ENCODE peak calls at places on chromosomes 1 and 21, in five cellular contexts. One of them, this sample, is unnamed.

GRCh38 chr1:62841587-62842169 is 57.7 kb downstream of the ATG4C start:
- DNase-seq in osteocyte: no peak
- DNase-seq in AG04450: peak; percentile 53
- DNase-seq in astrocyte of the spinal cord: peak; percentile 74
- DNase-seq in progenitor cell of endocrine pancreas: no peak
- DNase-seq in this sample: peak; percentile 44

GRCh38 chr1:93552751-93553455 is 105.0 kb downstream of the FNBP1L start:
- DNase-seq in osteocyte: no peak
- DNase-seq in AG04450: no peak
- DNase-seq in astrocyte of the spinal cord: peak; percentile 64
- DNase-seq in progenitor cell of endocrine pancreas: no peak
- DNase-seq in this sample: peak; percentile 36

GRCh38 chr1:199157494-199157893 is 518.7 kb downstream of the PTPRC start:
- DNase-seq in progenitor cell of endocrine pancreas: no peak
- DNase-seq in osteocyte: no peak
- DNase-seq in astrocyte of the spinal cord: peak; percentile 52
- DNase-seq in AG04450: no peak
- DNase-seq in this sample: peak; percentile 55

GRCh38 chr1:191624044-191624443 is 534.2 kb upstream of the RGS18 start:
- DNase-seq in progenitor cell of endocrine pancreas: no peak
- DNase-seq in astrocyte of the spinal cord: no peak
- DNase-seq in AG04450: no peak
- DNase-seq in osteocyte: no peak
- DNase-seq in this sample: no peak

GRCh38 chr1:57638239-57638638 is 214.4 kb upstream of the DAB1 start:
- DNase-seq in astrocyte of the spinal cord: no peak
- DNase-seq in AG04450: no peak
- DNase-seq in osteocyte: no peak
- DNase-seq in progenitor cell of endocrine pancreas: no peak
- DNase-seq in this sample: no peak

GRCh38 chr1:100187912-100188311 is 9.9 kb upstream of the LRRC39 start:
- DNase-seq in AG04450: no peak
- DNase-seq in osteocyte: no peak
- DNase-seq in astrocyte of the spinal cord: peak; percentile 54
- DNase-seq in progenitor cell of endocrine pancreas: no peak
- DNase-seq in this sample: no peak

GRCh38 chr1:1255078-1255477 is 8.6 kb upstream of the C1QTNF12 start:
- DNase-seq in astrocyte of the spinal cord: no peak
- DNase-seq in osteocyte: no peak
- DNase-seq in progenitor cell of endocrine pancreas: no peak
- DNase-seq in AG04450: no peak
- DNase-seq in this sample: no peak

GRCh38 chr1:28887418-28887834 is 26.9 kb upstream of the EPB41 start:
- DNase-seq in osteocyte: no peak
- DNase-seq in AG04450: no peak
- DNase-seq in progenitor cell of endocrine pancreas: no peak
- DNase-seq in astrocyte of the spinal cord: no peak
- DNase-seq in this sample: peak; percentile 13

GRCh38 chr1:109772658-109773202 is 9.0 kb upstream of the EPS8L3 start:
- DNase-seq in progenitor cell of endocrine pancreas: no peak
- DNase-seq in osteocyte: no peak
- DNase-seq in astrocyte of the spinal cord: no peak
- DNase-seq in AG04450: no peak
- DNase-seq in this sample: no peak

GRCh38 chr1:179955731-179956130 is 1.1 kb downstream of the CEP350 start:
- DNase-seq in osteocyte: no peak
- DNase-seq in AG04450: no peak
- DNase-seq in astrocyte of the spinal cord: no peak
- DNase-seq in progenitor cell of endocrine pancreas: no peak
- DNase-seq in this sample: no peak

GRCh38 chr1:109441105-109441504 is 14.9 kb upstream of the PSMA5 start:
- DNase-seq in osteocyte: no peak
- DNase-seq in astrocyte of the spinal cord: peak; percentile 12
- DNase-seq in progenitor cell of endocrine pancreas: no peak
- DNase-seq in AG04450: no peak
- DNase-seq in this sample: no peak

GRCh38 chr1:20153000-20153418 is 13.9 kb downstream of the PLA2G2F start:
- DNase-seq in progenitor cell of endocrine pancreas: no peak
- DNase-seq in astrocyte of the spinal cord: peak; percentile 42
- DNase-seq in AG04450: no peak
- DNase-seq in osteocyte: no peak
- DNase-seq in this sample: no peak

GRCh38 chr1:56719171-56719570 is 74.1 kb downstream of the PRKAA2 start:
- DNase-seq in AG04450: no peak
- DNase-seq in progenitor cell of endocrine pancreas: no peak
- DNase-seq in osteocyte: no peak
- DNase-seq in astrocyte of the spinal cord: no peak
- DNase-seq in this sample: no peak

GRCh38 chr1:113871597-113872113 is at the start of gene PTPN22:
- DNase-seq in AG04450: peak; percentile 16
- DNase-seq in astrocyte of the spinal cord: peak; percentile 83
- DNase-seq in osteocyte: no peak
- DNase-seq in progenitor cell of endocrine pancreas: no peak
- DNase-seq in this sample: no peak

GRCh38 chr1:6646499-6647148 is 22.0 kb downstream of the THAP3 start:
- DNase-seq in osteocyte: no peak
- DNase-seq in progenitor cell of endocrine pancreas: no peak
- DNase-seq in AG04450: no peak
- DNase-seq in astrocyte of the spinal cord: peak; percentile 52
- DNase-seq in this sample: no peak

GRCh38 chr1:211616231-211617031 is 37.5 kb upstream of the SLC30A1 start:
- DNase-seq in progenitor cell of endocrine pancreas: no peak
- DNase-seq in osteocyte: no peak
- DNase-seq in astrocyte of the spinal cord: no peak
- DNase-seq in AG04450: no peak
- DNase-seq in this sample: no peak

GRCh38 chr1:27428316-27429028 is 36.0 kb downstream of the GPR3 start:
- DNase-seq in astrocyte of the spinal cord: no peak
- DNase-seq in osteocyte: no peak
- DNase-seq in AG04450: no peak
- DNase-seq in progenitor cell of endocrine pancreas: no peak
- DNase-seq in this sample: no peak

GRCh38 chr1:151820940-151821339 is 10.7 kb downstream of the RORC start:
- DNase-seq in osteocyte: no peak
- DNase-seq in progenitor cell of endocrine pancreas: no peak
- DNase-seq in astrocyte of the spinal cord: no peak
- DNase-seq in AG04450: no peak
- DNase-seq in this sample: no peak

GRCh38 chr1:13816016-13816760 is 116.2 kb downstream of the PRDM2 start:
- DNase-seq in astrocyte of the spinal cord: no peak
- DNase-seq in progenitor cell of endocrine pancreas: no peak
- DNase-seq in AG04450: no peak
- DNase-seq in osteocyte: no peak
- DNase-seq in this sample: no peak

GRCh38 chr1:160885080-160885479 is at the start of gene ITLN1:
- DNase-seq in astrocyte of the spinal cord: no peak
- DNase-seq in AG04450: no peak
- DNase-seq in osteocyte: no peak
- DNase-seq in progenitor cell of endocrine pancreas: no peak
- DNase-seq in this sample: no peak

GRCh38 chr1:36350659-36351171 is 27.3 kb upstream of the EVA1B start:
- DNase-seq in progenitor cell of endocrine pancreas: no peak
- DNase-seq in osteocyte: peak; percentile 88
- DNase-seq in AG04450: no peak
- DNase-seq in astrocyte of the spinal cord: peak; percentile 83
- DNase-seq in this sample: peak; percentile 76

GRCh38 chr1:206591236-206591635 is 21.0 kb downstream of the EIF2D start:
- DNase-seq in osteocyte: no peak
- DNase-seq in astrocyte of the spinal cord: no peak
- DNase-seq in progenitor cell of endocrine pancreas: no peak
- DNase-seq in AG04450: no peak
- DNase-seq in this sample: no peak

DNA sequence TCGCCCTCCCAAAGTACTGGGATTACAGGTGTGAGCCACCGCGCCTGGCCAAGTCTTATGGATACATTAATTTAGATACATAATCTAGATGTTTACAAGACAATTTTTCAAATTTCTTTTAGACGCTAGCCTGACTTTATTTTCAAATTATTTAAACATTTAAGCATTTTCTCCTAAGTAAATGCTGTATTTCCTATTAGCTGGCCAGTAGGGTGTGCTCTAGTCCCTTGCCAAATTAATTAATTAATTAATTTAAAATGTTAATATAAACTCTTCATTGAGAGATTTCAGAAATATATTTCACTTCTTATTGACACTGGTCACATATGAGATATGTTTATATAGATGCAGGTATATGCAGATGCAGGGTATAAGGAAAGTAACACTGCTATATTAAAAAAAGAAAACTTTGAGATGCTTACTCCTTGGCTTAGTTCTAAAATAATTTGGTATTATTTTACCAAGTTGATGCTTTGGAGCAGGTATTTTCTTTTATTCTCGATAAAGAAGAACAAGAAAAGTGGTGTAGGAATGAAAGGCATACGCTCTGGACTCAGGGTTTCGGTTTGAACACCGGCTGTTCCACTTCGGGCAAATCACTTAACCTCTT is 5.2 kb upstream of the ERRFI1 start:
- DNase-seq in osteocyte: no peak
- DNase-seq in astrocyte of the spinal cord: peak; percentile 79
- DNase-seq in progenitor cell of endocrine pancreas: no peak
- DNase-seq in AG04450: no peak
- DNase-seq in this sample: no peak
- TF ChIP-seq CTCF in osteocyte: peak; percentile 75
- TF ChIP-seq CTCF in astrocyte of the spinal cord: peak; percentile 60
- TF ChIP-seq CTCF in progenitor cell of endocrine pancreas: peak; percentile 85
- TF ChIP-seq CTCF in AG04450: peak; percentile 69
- TF ChIP-seq CTCF in this sample: peak; percentile 46

GRCh38 chr1:240111558-240111957 is 19.9 kb downstream of the FMN2 start:
- DNase-seq in AG04450: no peak
- DNase-seq in astrocyte of the spinal cord: no peak
- DNase-seq in progenitor cell of endocrine pancreas: no peak
- DNase-seq in osteocyte: no peak
- DNase-seq in this sample: no peak
- TF ChIP-seq CTCF in AG04450: peak; percentile 15
- TF ChIP-seq CTCF in astrocyte of the spinal cord: no peak
- TF ChIP-seq CTCF in progenitor cell of endocrine pancreas: peak; percentile 18
- TF ChIP-seq CTCF in osteocyte: no peak
- TF ChIP-seq CTCF in this sample: no peak

GRCh38 chr1:228004331-228004871 is 2.4 kb upstream of the WNT3A start:
- DNase-seq in AG04450: no peak
- DNase-seq in osteocyte: peak; percentile 82
- DNase-seq in astrocyte of the spinal cord: no peak
- DNase-seq in progenitor cell of endocrine pancreas: no peak
- DNase-seq in this sample: peak; percentile 48
- TF ChIP-seq CTCF in AG04450: peak; percentile 37
- TF ChIP-seq CTCF in osteocyte: peak; percentile 35
- TF ChIP-seq CTCF in astrocyte of the spinal cord: peak; percentile 44
- TF ChIP-seq CTCF in progenitor cell of endocrine pancreas: peak; percentile 71
- TF ChIP-seq CTCF in this sample: peak; percentile 57

GRCh38 chr1:41239988-41240610 is 2.0 kb downstream of the SCMH1 start:
- DNase-seq in AG04450: no peak
- DNase-seq in osteocyte: no peak
- DNase-seq in progenitor cell of endocrine pancreas: no peak
- DNase-seq in astrocyte of the spinal cord: peak; percentile 63
- DNase-seq in this sample: no peak
- TF ChIP-seq CTCF in AG04450: peak; percentile 63
- TF ChIP-seq CTCF in osteocyte: peak; percentile 46
- TF ChIP-seq CTCF in progenitor cell of endocrine pancreas: peak; percentile 22
- TF ChIP-seq CTCF in astrocyte of the spinal cord: peak; percentile 42
- TF ChIP-seq CTCF in this sample: no peak

DNA sequence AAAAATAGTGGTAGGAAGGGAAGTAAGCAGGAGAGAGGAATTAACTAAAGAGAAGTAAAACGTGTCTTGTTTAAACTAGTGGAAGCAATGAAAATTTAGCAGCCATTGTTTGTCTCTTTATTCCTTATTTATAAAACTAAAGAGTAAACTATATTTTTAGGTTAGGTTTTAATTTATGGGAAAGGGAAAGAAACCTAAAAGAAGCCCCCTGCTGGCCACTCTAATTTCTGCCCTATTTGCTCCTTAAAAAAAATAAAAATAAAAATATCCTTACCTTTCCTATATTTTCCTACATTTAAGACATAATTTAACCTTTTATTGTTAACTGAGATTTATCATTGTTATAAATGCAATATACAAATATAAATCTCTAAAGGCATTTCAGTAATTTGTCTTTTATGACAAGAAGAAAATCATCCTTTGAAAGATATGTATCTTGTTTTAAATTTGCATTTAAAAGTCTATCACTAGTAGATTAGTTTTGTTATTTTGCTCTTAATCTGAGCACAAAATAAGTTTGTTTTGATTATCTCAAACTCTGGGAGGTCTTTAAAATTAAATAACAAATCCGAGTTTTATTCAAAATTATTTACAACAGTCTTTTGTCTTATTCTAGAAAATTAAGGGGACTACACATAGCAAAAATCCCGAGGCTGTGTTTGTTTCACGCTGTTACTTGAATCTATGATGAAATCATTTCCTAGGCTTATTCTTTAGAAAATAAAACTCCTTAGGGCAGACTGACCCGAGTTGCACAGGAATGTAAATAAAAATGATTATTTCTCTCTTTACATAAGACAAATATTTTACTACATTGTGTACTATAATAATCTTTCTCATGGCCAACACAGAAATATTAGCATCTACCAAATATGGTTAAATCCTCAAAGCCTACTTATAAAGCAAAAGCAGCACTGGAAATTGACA is 201.7 kb downstream of the NRIP1 start:
- DNase-seq in progenitor cell of endocrine pancreas: no peak
- DNase-seq in AG04450: no peak
- DNase-seq in astrocyte of the spinal cord: peak; percentile 46
- DNase-seq in osteocyte: no peak
- DNase-seq in this sample: peak; percentile 21
- TF ChIP-seq CTCF in progenitor cell of endocrine pancreas: peak; percentile 87
- TF ChIP-seq CTCF in AG04450: peak; percentile 70
- TF ChIP-seq CTCF in astrocyte of the spinal cord: peak; percentile 66
- TF ChIP-seq CTCF in osteocyte: peak; percentile 73
- TF ChIP-seq CTCF in this sample: peak; percentile 42

GRCh38 chr21:42495027-42495426 is 997 bp downstream of the RSPH1 start:
- DNase-seq in progenitor cell of endocrine pancreas: no peak
- DNase-seq in osteocyte: peak; percentile 49
- DNase-seq in astrocyte of the spinal cord: no peak
- DNase-seq in AG04450: no peak
- DNase-seq in this sample: no peak

GRCh38 chr21:42495765-42496119 is 282 bp downstream of the RSPH1 start:
- DNase-seq in osteocyte: peak; percentile 80
- DNase-seq in AG04450: no peak
- DNase-seq in progenitor cell of endocrine pancreas: no peak
- DNase-seq in astrocyte of the spinal cord: no peak
- DNase-seq in this sample: no peak

GRCh38 chr21:42496839-42497202 is 797 bp upstream of the RSPH1 start:
- DNase-seq in AG04450: no peak
- DNase-seq in astrocyte of the spinal cord: no peak
- DNase-seq in progenitor cell of endocrine pancreas: no peak
- DNase-seq in osteocyte: peak; percentile 85
- DNase-seq in this sample: no peak

GRCh38 chr21:42498012-42498411 is 2.0 kb upstream of the RSPH1 start:
- DNase-seq in progenitor cell of endocrine pancreas: no peak
- DNase-seq in astrocyte of the spinal cord: no peak
- DNase-seq in AG04450: no peak
- DNase-seq in osteocyte: no peak
- DNase-seq in this sample: no peak

GRCh38 chr21:42496120-42496838 is at the start of gene RSPH1:
- DNase-seq in astrocyte of the spinal cord: peak; percentile 98
- DNase-seq in progenitor cell of endocrine pancreas: peak; percentile 100
- DNase-seq in osteocyte: peak; percentile 100
- DNase-seq in AG04450: peak; percentile 88
- DNase-seq in this sample: peak; percentile 98
- TF ChIP-seq CTCF in astrocyte of the spinal cord: no peak
- TF ChIP-seq CTCF in progenitor cell of endocrine pancreas: no peak
- TF ChIP-seq CTCF in osteocyte: no peak
- TF ChIP-seq CTCF in AG04450: no peak
- TF ChIP-seq CTCF in this sample: no peak